ENCODE peak calls at places on chromosomes 3 and 15, in nine cellular contexts. S is HEK293T; L is smooth muscle cell of the brain vasculature; F is LHCN-M2; H is germinal center; Z is COR-L47; T is astrocyte of the spinal cord; U is stimulated activated naive CD8-positive, alpha-beta T cell treated with anti-CD3 and anti-CD28 coated beads, Interleukin-15, amount 100 ng/mL, for 72 hours; A is heart left ventricle. R is an unnamed sample.

GRCh38 chr3:107432013-107432515 is 54.8 kb downstream of the CCDC54 start:
- DNase-seq in S (no peak), L (no peak), F (no peak), H (peak; percentile 11), Z (peak; percentile 53), T (no peak), U (no peak), A (peak; percentile 28), R (no peak)

GRCh38 chr15:63752075-63752684 is 81.6 kb downstream of the HERC1 start:
- DNase-seq in S (peak; percentile 21), L (peak; percentile 41), F (peak; percentile 66), H (peak; percentile 44), Z (peak; percentile 69), T (peak; percentile 67), U (peak; percentile 37), A (no peak), R (peak; percentile 73)

GRCh38 chr3:150059729-150060128 is 89.0 kb upstream of the PFN2 start:
- DNase-seq in S (no peak), L (no peak), F (no peak), H (no peak), Z (peak; percentile 76), T (no peak), U (no peak), A (no peak), R (no peak)

GRCh38 chr3:19931767-19932188 is 2.2 kb downstream of the EFHB start:
- DNase-seq in S (no peak), L (no peak), F (peak; percentile 12), H (no peak), Z (no peak), T (peak; percentile 8), U (no peak), A (no peak), R (no peak)

GRCh38 chr3:101158374-101158773 is 162.0 kb downstream of the IMPG2 start:
- DNase-seq in S (no peak), L (no peak), F (no peak), H (no peak), Z (no peak), T (no peak), U (no peak), A (no peak), R (no peak)

GRCh38 chr3:109656225-109656624 is 318.9 kb upstream of the DPPA4 start:
- DNase-seq in S (no peak), L (no peak), F (no peak), H (no peak), Z (no peak), T (no peak), U (no peak), A (no peak), R (no peak)

GRCh38 chr3:53551324-53551723 is 56.9 kb downstream of the CACNA1D start:
- DNase-seq in S (no peak), L (no peak), F (no peak), H (no peak), Z (no peak), T (no peak), U (no peak), A (no peak), R (no peak)

GRCh38 chr3:70982700-70983140 is 600.8 kb downstream of the FOXP1 start:
- DNase-seq in S (peak; percentile 14), L (peak; percentile 70), F (peak; percentile 88), H (no peak), Z (no peak), T (peak; percentile 93), U (peak; percentile 28), A (peak; percentile 35), R (no peak)

GRCh38 chr3:112718967-112719366 is 78.0 kb upstream of the CCDC80 start:
- DNase-seq in S (no peak), L (no peak), F (no peak), H (no peak), Z (no peak), T (no peak), U (no peak), A (no peak), R (no peak)